ENCODE peak calls at places on chromosomes 16 and 17, in four cellular contexts. D is H1, L is transverse colon, F is T-helper 17 cell. I is an unnamed sample.

GRCh38 chr16:78770353-78771091 is 671.1 kb downstream of the WWOX start:
- DNase-seq in F (peak; percentile 90), L (peak; percentile 85), D (peak; percentile 95), I (no peak)

GRCh38 chr16:20327444-20328041 is at the start of gene GP2:
- DNase-seq in F (no peak), D (no peak), L (no peak), I (no peak)

GRCh38 chr17:79214940-79215604 is 140.4 kb downstream of the ENGASE start:
- DNase-seq in D (no peak), F (no peak), L (no peak), I (no peak)

GRCh38 chr16:10828851-10829331 is 10.3 kb upstream of the TVP23A start:
- DNase-seq in F (no peak), D (peak; percentile 49), L (peak; percentile 86), I (peak; percentile 90)

GRCh38 chr16:2009302-2009711 is 314 bp downstream of the ZNF598 start:
- DNase-seq in D (no peak), L (no peak), F (no peak), I (no peak)

GRCh38 chr16:53878216-53878615 is 174.3 kb downstream of the FTO start:
- DNase-seq in F (no peak), L (no peak), D (no peak), I (no peak)

GRCh38 chr17:79740413-79740812 is 9.7 kb downstream of the ENPP7 start:
- DNase-seq in F (no peak), L (no peak), D (no peak), I (no peak)

GRCh38 chr16:25941800-25942558 is 250.2 kb downstream of the HS3ST4 start:
- DNase-seq in F (no peak), L (no peak), D (no peak), I (no peak)

GRCh38 chr17:78890111-78890897 is 12.7 kb downstream of the CEP295NL start:
- DNase-seq in D (no peak), L (peak; percentile 75), F (peak; percentile 38), I (no peak)

GRCh38 chr17:2609091-2609490 is 15.6 kb downstream of the PAFAH1B1 start:
- DNase-seq in D (no peak), F (no peak), L (no peak), I (no peak)

GRCh38 chr17:65366102-65366844 is 195.2 kb downstream of the AXIN2 start:
- DNase-seq in D (no peak), L (no peak), F (no peak), I (no peak)

GRCh38 chr17:1709971-1710806 is at the start of gene TLCD2:
- DNase-seq in L (peak; percentile 94), F (no peak), D (peak; percentile 81), I (peak; percentile 89)

GRCh38 chr16:82056550-82056896 is 21.5 kb downstream of the HSD17B2 start:
- DNase-seq in L (no peak), D (no peak), F (no peak), I (no peak)

GRCh38 chr17:35799942-35800341 is 4.5 kb upstream of the MMP28 start:
- DNase-seq in D (no peak), L (peak; percentile 83), F (no peak), I (no peak)

GRCh38 chr17:81471804-81472456 is 40.7 kb downstream of the ACTG1 start:
- DNase-seq in L (peak; percentile 62), F (no peak), D (no peak), I (peak; percentile 94)

GRCh38 chr17:68748381-68748780 is 147.2 kb upstream of the FAM20A start:
- DNase-seq in L (no peak), F (no peak), D (no peak), I (no peak)
- H3K9me3 ChIP-seq in L (no peaks in the 10 kb centered on the region), F (no peaks in the 10 kb centered on the region), D (peaks cover 8% of the 10 kb centered on the region), I (no peaks in the 10 kb centered on the region)

GRCh38 chr17:82949984-82950383 is 110.2 kb upstream of the ZNF750 start:
- DNase-seq in F (no peak), D (no peak), L (no peak), I (no peak)
- H3K9me3 ChIP-seq in F (peaks cover 4% of the 10 kb centered on the region), D (peaks cover 70% of the 10 kb centered on the region), L (peaks cover 4% of the 10 kb centered on the region), I (peaks cover 17% of the 10 kb centered on the region)

GRCh38 chr17:70929226-70929625 is 759.9 kb downstream of the KCNJ2 start:
- DNase-seq in F (no peak), D (no peak), L (no peak), I (no peak)
- H3K9me3 ChIP-seq in F (no peaks in the 10 kb centered on the region), D (no peaks in the 10 kb centered on the region), L (no peaks in the 10 kb centered on the region), I (no peaks in the 10 kb centered on the region)

DNA sequence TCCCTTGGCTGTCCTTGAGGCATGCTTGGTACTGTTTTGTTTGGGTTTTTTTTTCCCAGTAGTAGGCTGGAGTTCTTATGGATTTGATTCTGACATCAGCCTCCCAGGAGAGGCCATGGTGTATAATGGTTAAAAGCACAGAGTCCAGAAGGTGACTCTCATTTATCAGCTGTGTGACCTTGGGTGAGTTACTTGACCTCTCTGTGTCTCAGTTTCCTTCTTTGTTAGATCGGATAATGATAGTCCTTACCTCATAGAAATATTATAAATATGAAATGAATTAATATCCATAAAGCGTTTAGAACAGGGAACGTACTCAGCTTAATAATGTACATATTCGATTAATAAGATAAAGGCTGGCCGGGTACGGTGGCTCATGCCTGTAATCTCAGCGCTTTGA is 370.7 kb upstream of the HSBP1 start:
- DNase-seq in D (no peak), L (no peak), F (no peak), I (no peak)
- H3K9me3 ChIP-seq in D (no peaks in the 10 kb centered on the region), L (no peaks in the 10 kb centered on the region), F (no peaks in the 10 kb centered on the region), I (no peaks in the 10 kb centered on the region)

GRCh38 chr16:68564367-68564985 is 25.4 kb downstream of the ZFP90 start:
- DNase-seq in L (no peak), D (no peak), F (no peak), I (no peak)
- H3K9me3 ChIP-seq in L (peaks cover 94% of the 10 kb centered on the region), D (peaks cover 87% of the 10 kb centered on the region), F (peaks cover 46% of the 10 kb centered on the region), I (peaks cover 86% of the 10 kb centered on the region)

GRCh38 chr17:57027852-57028251 is 49.9 kb downstream of the SCPEP1 start:
- DNase-seq in L (no peak), F (no peak), D (no peak), I (no peak)
- H3K9me3 ChIP-seq in L (peaks cover 3% of the 10 kb centered on the region), F (no peaks in the 10 kb centered on the region), D (peaks cover 31% of the 10 kb centered on the region), I (no peaks in the 10 kb centered on the region)

DNA sequence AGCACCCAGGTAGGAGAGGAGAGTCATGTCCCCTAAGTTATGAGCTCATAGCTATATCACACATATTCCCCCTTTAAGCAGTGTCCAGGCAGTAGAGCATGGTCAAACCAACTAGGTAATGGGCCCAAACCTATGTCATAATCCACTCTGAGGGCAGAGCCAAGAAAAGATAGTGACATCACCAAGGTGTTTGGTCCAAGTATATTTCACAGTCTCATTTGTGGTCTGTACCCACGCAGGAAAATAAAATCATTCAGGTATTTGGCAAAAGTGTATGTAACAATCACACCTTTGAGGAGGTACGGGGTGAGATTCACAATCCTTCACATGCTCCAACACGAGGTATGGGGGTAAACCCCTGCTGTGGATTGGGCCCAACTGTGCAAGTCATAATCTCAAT is 2112.8 kb downstream of the TP53TG3F start:
- DNase-seq in F (no peak), D (no peak), L (no peak), I (no peak)
- H3K9me3 ChIP-seq in F (no peaks in the 10 kb centered on the region), D (peaks cover 65% of the 10 kb centered on the region), L (no peaks in the 10 kb centered on the region), I (no peaks in the 10 kb centered on the region)

DNA sequence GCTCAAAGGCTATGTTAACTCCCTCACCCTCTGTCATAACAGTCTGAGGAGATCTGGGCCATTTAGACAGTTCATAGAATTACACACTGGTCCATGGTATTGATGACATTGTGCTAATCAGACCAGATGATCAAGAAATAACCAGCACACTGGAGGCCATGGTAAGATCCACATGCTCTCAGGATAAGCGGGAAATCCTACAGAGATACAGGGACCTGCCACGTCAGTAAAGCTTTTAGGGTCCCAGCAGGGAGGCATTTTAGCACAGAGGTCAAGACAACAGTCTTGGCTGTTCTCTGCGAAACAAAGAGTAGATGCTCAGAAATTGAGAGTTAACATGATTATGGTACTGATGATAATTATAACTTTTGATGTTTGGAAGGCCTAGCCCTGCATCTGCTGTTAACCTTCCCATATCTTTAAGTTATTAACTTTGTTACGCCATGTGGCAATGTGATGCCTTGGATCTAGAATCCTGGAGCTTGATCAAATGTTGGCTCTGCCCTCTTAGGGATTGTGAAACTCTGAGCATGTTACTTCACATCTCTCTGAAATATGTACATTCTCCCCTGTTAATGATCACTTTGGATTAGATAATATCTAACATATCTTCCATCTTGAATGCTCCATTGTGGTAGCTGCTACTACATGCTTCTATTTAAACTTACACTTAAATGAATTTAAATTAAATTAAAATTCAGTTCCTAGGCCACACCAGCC is 172.0 kb upstream of the SOX9 start:
- DNase-seq in L (no peak), D (no peak), F (no peak), I (no peak)
- H3K9me3 ChIP-seq in L (no peaks in the 10 kb centered on the region), D (peaks cover 4% of the 10 kb centered on the region), F (no peaks in the 10 kb centered on the region), I (no peaks in the 10 kb centered on the region)

GRCh38 chr16:59654455-59654854 is 920.3 kb upstream of the GOT2 start:
- DNase-seq in F (no peak), D (no peak), L (no peak), I (no peak)

GRCh38 chr16:59658572-59658971 is 924.5 kb upstream of the GOT2 start:
- DNase-seq in D (no peak), L (no peak), F (no peak), I (no peak)
- H3K9me3 ChIP-seq in D (no peaks in the 10 kb centered on the region), L (no peaks in the 10 kb centered on the region), F (peaks cover 5% of the 10 kb centered on the region), I (no peaks in the 10 kb centered on the region)

DNA sequence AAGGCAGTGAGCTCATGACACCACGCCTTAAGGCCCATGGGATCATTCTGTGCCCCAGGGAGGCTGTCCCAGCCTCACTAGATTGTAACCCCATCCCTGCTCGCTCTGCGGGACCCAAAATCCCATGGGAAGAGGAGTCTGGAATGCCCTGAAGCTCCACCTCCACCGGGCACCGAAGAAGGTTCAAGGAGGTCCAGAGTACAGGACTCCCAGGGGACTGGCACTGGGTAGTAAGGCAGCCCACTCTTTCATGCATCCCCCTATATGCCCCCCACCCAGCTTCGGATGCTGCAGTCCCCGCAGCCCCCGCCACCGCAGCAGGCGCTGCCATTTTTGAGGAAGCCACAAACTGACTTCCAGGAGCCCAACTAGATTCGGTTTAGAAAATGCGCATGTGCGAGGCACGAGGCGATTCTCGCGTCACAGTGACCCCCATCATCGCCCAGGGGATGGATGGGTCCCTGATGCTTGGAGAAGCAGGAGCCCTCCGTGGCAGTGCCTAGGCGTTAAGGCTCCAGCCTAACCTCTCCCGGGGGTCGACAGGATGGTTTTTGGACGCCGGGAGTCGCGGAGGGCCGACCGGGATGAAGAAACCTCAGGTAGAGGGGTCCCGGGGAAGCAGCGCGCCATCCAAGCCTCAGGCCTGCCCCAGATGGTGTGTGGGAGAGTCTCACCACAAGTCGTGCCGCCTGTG is 1681.0 kb downstream of the TP53TG3F start:
- DNase-seq in D (no peak), L (no peak), F (no peak), I (no peak)
- H3K9me3 ChIP-seq in D (peaks cover 51% of the 10 kb centered on the region), L (no peaks in the 10 kb centered on the region), F (no peaks in the 10 kb centered on the region), I (no peaks in the 10 kb centered on the region)

I was measured in vagina.